ENCODE peak calls at places on chromosomes 2 and 18, in ten cellular contexts. N is amniotic stem cell; K is cardiac fibroblast; F is HCEC 1CT; E is mesothelial cell of epicardium; Y is mesendoderm; J is AML-193; X is AG09309; I is activated naive CD4-positive, alpha-beta T cell treated with Interleukin-2 at 50 U/mL for 16 hours; D is lower leg skin. V is an unnamed sample.

GRCh38 chr2:6782523-6783061 is 83.1 kb downstream of the CMPK2 start:
- DNase-seq in Y (no peak), J (no peak), N (no peak), K (no peak), F (no peak), X (no peak), I (no peak), D (no peak), E (no peak), V (no peak)

GRCh38 chr2:53018830-53019425 is 748.7 kb upstream of the CHAC2 start:
- DNase-seq in F (peak), X (no peak), E (no peak), I (no peak), Y (peak), J (no peak), D (no peak), N (no peak), K (peak), V (no peak)

GRCh38 chr2:88350641-88351601 is 101.6 kb downstream of the FOXI3 start:
- DNase-seq in I (peak), N (no peak), Y (peak), X (no peak), J (no peak), F (no peak), E (peak), K (peak), D (peak), V (peak)

GRCh38 chr2:207778298-207778882 is 8.7 kb upstream of the FZD5 start:
- DNase-seq in X (no peak), F (no peak), K (no peak), N (no peak), J (no peak), Y (no peak), E (no peak), I (no peak), D (no peak), V (no peak)

GRCh38 chr2:65393743-65394422 is 38.5 kb downstream of the SPRED2 start:
- DNase-seq in E (no peak), J (peak), K (no peak), X (no peak), Y (no peak), I (no peak), N (no peak), F (no peak), D (no peak), V (no peak)

GRCh38 chr2:72942293-72942692 is 25.0 kb downstream of the EMX1 start:
- DNase-seq in I (no peak), F (no peak), N (no peak), K (no peak), D (no peak), Y (no peak), X (no peak), J (no peak), E (no peak), V (no peak)

GRCh38 chr2:224650815-224651439 is 65.2 kb downstream of the CCDC195 start:
- DNase-seq in J (peak), I (no peak), K (peak), X (peak), N (peak), E (no peak), D (no peak), Y (peak), F (peak), V (peak)

GRCh38 chr2:126883661-126884030 is 15.0 kb upstream of the TEX51 start:
- DNase-seq in D (no peak), J (no peak), I (no peak), X (no peak), F (no peak), K (no peak), E (no peak), N (no peak), Y (no peak), V (no peak)

GRCh38 chr2:130353291-130354134 is 2.3 kb upstream of the PTPN18 start:
- DNase-seq in D (no peak), K (no peak), E (no peak), Y (no peak), N (no peak), J (no peak), I (no peak), F (no peak), X (no peak), V (no peak)

GRCh38 chr2:46615555-46616487 is 136.5 kb downstream of the TMEM247 start:
- DNase-seq in K (peak), D (no peak), X (no peak), E (no peak), N (no peak), J (no peak), I (peak), F (peak), Y (peak), V (peak)

GRCh38 chr18:63844254-63844653 is 43.3 kb upstream of the SERPINB2 start:
- DNase-seq in D (no peak), X (no peak), E (no peak), I (no peak), Y (peak), J (peak), N (peak), K (peak), F (peak), V (peak)

GRCh38 chr2:10966741-10967140 is 55.0 kb downstream of the KCNF1 start:
- DNase-seq in X (no peak), Y (no peak), N (no peak), F (no peak), K (no peak), J (no peak), I (no peak), D (no peak), E (no peak), V (no peak)

GRCh38 chr2:226766352-226767055 is 33.1 kb downstream of the IRS1 start:
- DNase-seq in D (no peak), N (no peak), Y (no peak), F (peak), K (peak), X (no peak), E (no peak), I (no peak), J (no peak), V (no peak)

GRCh38 chr2:132449868-132450267 is 33.3 kb downstream of the GPR39 start:
- DNase-seq in I (no peak), X (no peak), N (no peak), J (no peak), K (no peak), Y (no peak), D (no peak), E (no peak), F (no peak), V (no peak)

GRCh38 chr2:175025946-175026345 is 20.8 kb upstream of the CHN1 start:
- DNase-seq in E (no peak), K (peak), X (peak), Y (no peak), F (peak), N (no peak), D (no peak), I (no peak), J (no peak), V (no peak)

GRCh38 chr2:1925928-1926327 is 181.6 kb upstream of the PXDN start:
- DNase-seq in I (no peak), X (no peak), N (no peak), E (no peak), K (no peak), Y (peak), D (no peak), J (no peak), F (no peak), V (no peak)

GRCh38 chr2:182715121-182715895 is 749 bp upstream of the DNAJC10 start:
- DNase-seq in I (no peak), F (peak), Y (no peak), J (peak), N (peak), K (peak), D (no peak), X (peak), E (no peak), V (peak)

GRCh38 chr2:144927429-144927828 is 407.5 kb upstream of the ZEB2 start:
- DNase-seq in Y (no peak), I (no peak), F (no peak), D (no peak), K (no peak), J (no peak), E (no peak), X (no peak), N (no peak), V (no peak)

GRCh38 chr18:23186781-23187180 is 51.5 kb downstream of the CABLES1 start:
- DNase-seq in J (no peak), K (no peak), D (no peak), N (no peak), F (no peak), Y (no peak), I (no peak), X (no peak), E (no peak), V (no peak)

GRCh38 chr18:79459946-79460345 is 64.2 kb downstream of the NFATC1 start:
- DNase-seq in N (no peak), I (no peak), J (no peak), E (no peak), F (no peak), D (no peak), K (no peak), Y (no peak), X (no peak), V (no peak)

GRCh38 chr2:73156539-73157124 is 43.9 kb upstream of the RAB11FIP5 start:
- DNase-seq in X (no peak), D (no peak), K (peak), N (peak), Y (peak), E (peak), F (peak), J (peak), I (peak), V (peak)

V was measured in KG1.